ENCODE peak calls at places on chromosomes 11 and 22, in five cellular contexts. E is stomach, H is transverse colon, K is A549, V is lower leg skin. F is an unnamed sample.

GRCh38 chr11:35103366-35104194 is 35.4 kb upstream of the CD44 start:
- DNase-seq in V (no peak), K (no peak), H (no peak), E (no peak), F (no peak)

GRCh38 chr22:23243006-23243573 is 62.8 kb downstream of the BCR start:
- DNase-seq in V (no peak), E (no peak), H (no peak), K (no peak), F (no peak)

GRCh38 chr22:30038219-30038618 is 42.0 kb upstream of the HORMAD2 start:
- DNase-seq in H (no peak), K (no peak), E (peak), V (peak), F (peak)

GRCh38 chr11:13009921-13010736 is 1.0 kb downstream of the RASSF10 start:
- DNase-seq in H (no peak), K (peak), E (peak), V (peak), F (no peak)

GRCh38 chr11:61059260-61059752 is 43.0 kb upstream of the CD5 start:
- DNase-seq in K (no peak), V (peak), H (no peak), E (no peak), F (no peak)

GRCh38 chr11:18457435-18457834 is 1.8 kb downstream of the LDHAL6A start:
- DNase-seq in K (peak), E (peak), H (no peak), V (no peak), F (peak)

GRCh38 chr11:75229466-75229865 is 11.1 kb upstream of the TPBGL start:
- DNase-seq in H (no peak), E (no peak), K (no peak), V (peak), F (no peak)

GRCh38 chr11:102005306-102005705 is 41.9 kb upstream of the CFAP300 start:
- DNase-seq in K (no peak), H (no peak), V (no peak), E (no peak), F (no peak)

GRCh38 chr11:59187587-59187986 is 15.7 kb downstream of the DTX4 start:
- DNase-seq in E (peak), K (no peak), V (peak), H (peak), F (no peak)

GRCh38 chr11:22728600-22729394 is 62.4 kb downstream of the GAS2 start:
- DNase-seq in V (no peak), E (no peak), K (no peak), H (no peak), F (no peak)

GRCh38 chr11:4090258-4090657 is 4.3 kb upstream of the RRM1 start:
- DNase-seq in H (no peak), K (no peak), V (no peak), E (no peak), F (no peak)

GRCh38 chr11:120188371-120188770 is 22.5 kb upstream of the OAF start:
- DNase-seq in K (no peak), H (no peak), V (peak), E (no peak), F (no peak)

GRCh38 chr22:43014062-43014875 is 680 bp downstream of the PACSIN2 start:
- DNase-seq in V (peak), H (peak), E (peak), K (no peak), F (peak)

GRCh38 chr11:108724974-108725689 is 60.3 kb downstream of the DDX10 start:
- DNase-seq in K (no peak), E (no peak), H (no peak), V (no peak), F (no peak)

GRCh38 chr11:75796091-75796435 is 18.9 kb upstream of the UVRAG start:
- DNase-seq in H (no peak), E (no peak), V (no peak), K (no peak), F (no peak)

GRCh38 chr22:44185237-44186120 is 4.8 kb downstream of the PARVG start:
- DNase-seq in H (no peak), K (no peak), V (no peak), E (no peak), F (no peak)

GRCh38 chr22:36081023-36081431 is 52.4 kb upstream of the RBFOX2 start:
- DNase-seq in V (no peak), K (no peak), H (peak), E (no peak), F (no peak)

GRCh38 chr22:25564979-25565677 is 653 bp downstream of the GRK3 start:
- DNase-seq in E (no peak), H (peak), V (peak), K (peak), F (peak)

GRCh38 chr11:68749501-68750196 is 1.7 kb downstream of the TESMIN start:
- DNase-seq in E (no peak), V (no peak), H (no peak), K (no peak), F (no peak)

GRCh38 chr11:76796511-76797203 is 13.5 kb downstream of the TSKU start:
- DNase-seq in K (no peak), V (no peak), E (no peak), H (peak), F (no peak)
- TF ChIP-seq POLR2A in K (no peak), V (no peak), E (no peak), H (no peak), F (no peak)

GRCh38 chr11:96159968-96160367 is 183.0 kb downstream of the MAML2 start:
- DNase-seq in H (no peak), K (no peak), E (no peak), V (no peak), F (no peak)

GRCh38 chr11:96155627-96156378 is 187.2 kb downstream of the MAML2 start:
- DNase-seq in H (peak), K (peak), E (peak), V (peak), F (peak)

GRCh38 chr11:96158126-96158525 is 184.9 kb downstream of the MAML2 start:
- DNase-seq in H (no peak), E (no peak), V (no peak), K (no peak), F (no peak)

GRCh38 chr11:96156379-96156722 is 186.6 kb downstream of the MAML2 start:
- DNase-seq in E (no peak), V (no peak), H (no peak), K (no peak), F (no peak)

DNA sequence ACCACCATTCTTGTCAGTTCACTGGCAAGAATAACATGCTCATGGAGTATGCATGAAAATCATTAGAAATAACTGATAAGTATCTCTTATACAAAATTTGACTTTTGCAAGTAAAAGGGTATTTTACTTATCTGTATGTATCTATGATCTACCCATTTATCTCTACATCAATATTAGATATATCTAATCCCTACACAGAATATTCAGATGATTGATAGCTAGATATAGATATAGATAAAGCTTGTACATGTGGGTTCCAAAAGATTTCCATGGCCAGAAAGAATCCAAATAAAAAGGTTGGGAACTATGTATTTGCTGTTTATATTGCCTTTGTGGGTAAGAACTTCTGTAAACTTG is 185.5 kb downstream of the MAML2 start:
- DNase-seq in K (no peak), V (no peak), E (no peak), H (no peak), F (no peak)
- TF ChIP-seq POLR2A in K (no peak), V (no peak), E (no peak), H (no peak), F (no peak)

DNA sequence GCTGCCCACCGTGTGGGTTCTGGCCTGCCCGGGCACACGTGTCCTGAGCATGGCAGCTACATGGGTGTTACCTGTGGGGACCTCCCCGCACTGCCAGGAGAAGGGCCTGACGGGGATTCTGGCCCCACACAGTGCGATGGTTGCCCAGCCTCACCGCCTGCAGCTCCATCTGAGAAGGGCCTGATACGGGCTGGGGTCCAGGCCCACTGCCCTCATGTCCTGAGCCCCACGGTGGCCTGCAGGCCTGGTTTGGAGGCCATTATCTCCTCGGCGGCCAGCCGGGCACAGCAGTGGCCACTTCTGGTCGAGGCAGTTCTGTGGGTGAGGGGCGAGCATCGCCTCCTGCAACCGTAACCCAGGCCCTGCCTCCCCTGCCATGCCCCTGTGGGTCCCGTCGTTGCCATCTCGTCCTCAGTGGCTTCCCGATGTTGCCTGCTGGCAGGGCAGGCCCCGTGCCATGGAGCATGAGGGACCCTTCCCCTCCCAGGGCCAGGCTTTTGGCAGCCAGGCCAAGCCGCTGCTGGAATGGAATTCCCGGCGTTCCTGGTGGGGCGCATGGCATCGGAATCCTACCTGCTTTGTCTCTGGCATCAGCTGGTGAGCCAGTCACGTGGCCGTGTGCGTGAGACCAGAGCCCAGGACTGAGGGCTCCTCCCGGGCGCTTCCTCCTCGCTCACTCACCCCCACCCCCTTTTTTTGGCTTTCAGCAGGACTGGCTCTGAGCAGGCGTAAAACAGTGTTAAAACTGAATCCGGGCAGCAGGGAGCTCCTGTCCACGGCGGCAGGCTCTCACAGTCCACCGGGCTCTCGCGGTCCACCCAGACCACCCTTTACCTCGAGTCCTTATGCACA is 71.9 kb upstream of the PPARA start:
- DNase-seq in K (no peak), E (peak), H (peak), V (peak), F (no peak)
- TF ChIP-seq POLR2A in K (no peak), E (no peak), H (no peak), V (no peak), F (no peak)

GRCh38 chr11:57499413-57499982 is 16.0 kb downstream of the SLC43A1 start:
- DNase-seq in H (peak), V (peak), K (peak), E (peak), F (peak)
- TF ChIP-seq POLR2A in H (peak), V (no peak), K (peak), E (no peak), F (no peak)

DNA sequence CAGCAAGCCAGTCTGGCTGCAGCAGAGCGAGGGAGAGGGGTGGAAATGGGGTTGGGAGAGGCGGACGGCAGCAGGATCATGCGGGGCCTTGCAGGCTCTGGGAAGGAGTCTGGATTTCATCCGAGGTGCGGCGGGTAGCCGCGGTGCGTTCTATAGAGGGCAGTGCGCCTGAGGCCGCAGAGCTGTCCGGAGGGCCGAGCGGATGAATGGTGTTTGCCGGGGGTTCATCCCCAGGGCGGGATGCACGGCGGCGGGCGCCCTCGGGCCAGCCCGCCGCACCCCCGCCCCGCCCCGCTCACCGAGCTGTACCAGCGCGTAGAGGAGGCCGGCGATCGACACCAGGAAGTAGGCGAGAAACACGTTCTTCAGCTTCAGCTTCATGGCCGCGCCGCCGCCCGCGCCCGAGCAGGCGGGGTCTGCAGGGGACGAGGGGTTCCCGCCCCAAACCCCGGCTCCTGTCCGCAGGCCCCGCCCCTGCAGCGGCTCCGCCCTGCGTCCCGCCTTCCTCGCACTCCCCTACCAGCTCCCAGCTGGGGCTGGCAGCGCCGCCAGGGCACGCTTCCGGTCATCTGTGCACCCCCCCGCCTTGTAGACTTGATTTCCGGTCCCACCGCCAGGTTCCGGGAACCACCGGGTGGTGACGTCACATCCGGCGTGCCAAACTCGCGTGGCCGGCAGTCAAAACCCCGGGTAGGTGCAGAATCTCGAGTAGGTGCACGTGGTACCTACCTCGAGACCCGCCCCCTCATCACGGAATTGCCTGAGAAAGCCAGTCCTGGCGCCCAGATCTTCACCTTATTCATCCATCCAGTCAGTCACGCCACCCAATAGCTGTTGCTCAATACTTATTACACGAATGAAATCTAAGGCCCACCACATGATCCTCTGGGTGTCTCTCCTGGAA is at the start of gene B3GAT3:
- DNase-seq in V (peak), E (peak), H (peak), K (peak), F (peak)
- TF ChIP-seq POLR2A in V (no peak), E (no peak), H (peak), K (peak), F (peak)

GRCh38 chr11:73795925-73796632 is 8.4 kb downstream of the MRPL48 start:
- DNase-seq in E (peak), V (no peak), H (no peak), K (no peak), F (no peak)
- TF ChIP-seq POLR2A in E (no peak), V (no peak), H (no peak), K (no peak), F (no peak)

GRCh38 chr11:11842426-11843008 is 745 bp downstream of the USP47 start:
- DNase-seq in V (peak), E (peak), H (peak), K (peak), F (peak)
- TF ChIP-seq POLR2A in V (no peak), E (peak), H (peak), K (no peak), F (peak)

GRCh38 chr11:27281276-27281675 is 81.7 kb downstream of the CCDC34 start:
- DNase-seq in K (no peak), H (no peak), E (no peak), V (no peak), F (no peak)

GRCh38 chr11:27282806-27283205 is 80.2 kb downstream of the CCDC34 start:
- DNase-seq in E (no peak), K (no peak), V (no peak), H (no peak), F (no peak)

GRCh38 chr11:27280131-27280530 is 82.9 kb downstream of the CCDC34 start:
- DNase-seq in H (no peak), V (no peak), K (no peak), E (no peak), F (no peak)

GRCh38 chr11:27281740-27282139 is 81.3 kb downstream of the CCDC34 start:
- DNase-seq in E (no peak), H (no peak), V (no peak), K (no peak), F (no peak)

GRCh38 chr11:27282141-27282590 is 80.8 kb downstream of the CCDC34 start:
- DNase-seq in E (no peak), H (no peak), V (no peak), K (no peak), F (no peak)
- TF ChIP-seq POLR2A in E (no peak), H (no peak), V (no peak), K (no peak), F (no peak)

DNA sequence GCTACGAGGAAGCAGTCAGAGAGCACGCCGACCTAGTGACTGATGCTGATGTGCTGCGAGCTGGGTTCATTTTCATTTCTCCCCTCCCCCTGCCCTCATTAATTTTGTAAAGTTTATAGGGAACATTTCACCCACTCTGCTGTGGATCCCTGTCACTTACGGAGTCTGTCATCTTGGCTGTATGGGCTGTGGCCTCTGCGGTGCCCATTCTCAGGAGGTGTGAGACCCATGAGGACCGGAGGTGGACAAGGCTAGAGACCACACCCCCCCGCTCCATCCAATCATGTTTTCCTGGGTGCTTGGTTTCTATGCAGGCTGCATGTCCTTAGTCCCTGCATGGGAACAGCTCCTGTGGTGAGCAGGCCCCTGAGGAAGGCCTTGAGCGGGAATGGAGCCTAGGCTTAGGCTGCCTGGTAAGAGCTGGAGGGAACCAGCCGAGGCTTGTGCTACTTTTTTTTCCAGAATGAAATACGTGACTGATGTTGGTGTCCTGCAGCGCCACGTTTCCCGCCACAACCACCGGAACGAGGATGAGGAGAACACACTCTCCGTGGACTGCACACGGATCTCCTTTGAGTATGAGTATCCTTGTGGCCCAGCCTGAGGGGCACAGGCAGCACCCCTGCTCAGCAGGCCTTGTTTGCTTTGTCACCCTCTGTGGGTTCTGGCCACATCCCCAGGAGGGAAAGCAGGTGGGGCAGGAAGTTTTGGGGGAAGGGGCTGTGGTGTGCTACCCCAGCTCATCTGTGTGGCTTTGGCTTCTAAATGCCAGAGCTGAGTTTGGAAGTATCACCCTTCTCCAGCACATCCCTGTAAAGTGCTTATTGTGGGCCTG is 19.1 kb downstream of the CLDN5 start:
- DNase-seq in E (no peak), V (no peak), H (no peak), K (no peak), F (no peak)
- TF ChIP-seq POLR2A in E (no peak), V (no peak), H (no peak), K (no peak), F (no peak)